ENCODE peak calls at places on chromosomes 12 and 14, in five cellular contexts. I is heart left ventricle, G is tibial artery, K is left ventricle myocardium inferior, P is IMR-90. B is an unnamed sample.

GRCh38 chr14:24662753-24663152 is 28.8 kb upstream of the GZMB start:
- DNase-seq in I (no peak), G (no peak), K (no peak), P (no peak), B (peak; percentile 22)

GRCh38 chr12:71639341-71639760 is 24.3 kb downstream of the ZFC3H1 start:
- DNase-seq in I (peak; percentile 29), G (no peak), K (no peak), P (no peak), B (no peak)

GRCh38 chr12:117885211-117885610 is 83.6 kb downstream of the KSR2 start:
- DNase-seq in I (no peak), G (no peak), K (no peak), P (no peak), B (no peak)

GRCh38 chr12:53726946-53727309 is 324 bp downstream of the CALCOCO1 start:
- DNase-seq in I (no peak), G (no peak), K (no peak), P (peak; percentile 34), B (no peak)

GRCh38 chr12:96242597-96242996 is 48.4 kb downstream of the ELK3 start:
- DNase-seq in I (peak; percentile 53), G (no peak), K (no peak), P (no peak), B (no peak)

GRCh38 chr12:4137441-4137840 is 136.1 kb upstream of the CCND2 start:
- DNase-seq in I (no peak), G (no peak), K (no peak), P (no peak), B (no peak)

GRCh38 chr12:113133036-113133435 is 2.5 kb downstream of the RASAL1 start:
- DNase-seq in I (no peak), G (no peak), K (no peak), P (no peak), B (no peak)

GRCh38 chr12:97063292-97063935 is 156.4 kb downstream of the NEDD1 start:
- DNase-seq in I (no peak), G (no peak), K (no peak), P (no peak), B (no peak)

GRCh38 chr12:32644455-32644854 is 34.6 kb upstream of the DNM1L start:
- DNase-seq in I (no peak), G (no peak), K (no peak), P (no peak), B (no peak)

GRCh38 chr12:56387152-56387551 is 24.5 kb upstream of the APOF start:
- DNase-seq in I (no peak), G (no peak), K (no peak), P (peak; percentile 49), B (no peak)

GRCh38 chr12:117875652-117876491 is 92.9 kb downstream of the KSR2 start:
- DNase-seq in I (no peak), G (no peak), K (no peak), P (peak; percentile 3), B (no peak)

GRCh38 chr14:98809792-98810191 is 462.2 kb downstream of the BCL11B start:
- DNase-seq in I (no peak), G (no peak), K (no peak), P (no peak), B (no peak)

GRCh38 chr12:130143136-130143535 is 19.1 kb upstream of the FZD10 start:
- DNase-seq in I (no peak), G (no peak), K (no peak), P (no peak), B (no peak)

GRCh38 chr14:22506778-22507351 is 82.2 kb downstream of the DAD1 start:
- DNase-seq in I (no peak), G (no peak), K (no peak), P (no peak), B (no peak)

GRCh38 chr14:99643343-99643742 is 1.6 kb upstream of the HHIPL1 start:
- DNase-seq in I (no peak), G (no peak), K (no peak), P (no peak), B (no peak)

GRCh38 chr14:23008836-23009235 is 1.1 kb downstream of the C14orf93 start:
- DNase-seq in I (no peak), G (no peak), K (no peak), P (no peak), B (no peak)

GRCh38 chr12:51188359-51189051 is 15.6 kb upstream of the TFCP2 start:
- DNase-seq in I (no peak), G (no peak), K (no peak), P (no peak), B (no peak)

GRCh38 chr14:75184447-75184846 is 8.0 kb upstream of the TMED10 start:
- DNase-seq in I (no peak), G (no peak), K (no peak), P (peak; percentile 57), B (no peak)

GRCh38 chr14:102822311-102822863 is 45.1 kb downstream of the TRAF3 start:
- DNase-seq in I (no peak), G (no peak), K (no peak), P (peak; percentile 28), B (no peak)

GRCh38 chr12:76876696-76877229 is 2.1 kb downstream of the CSRP2 start:
- DNase-seq in I (no peak), G (no peak), K (no peak), P (no peak), B (no peak)

GRCh38 chr12:129119537-129119936 is 266.3 kb downstream of the GLT1D1 start:
- DNase-seq in I (no peak), G (no peak), K (no peak), P (no peak), B (no peak)

GRCh38 chr12:44874981-44875416 is 1.1 kb downstream of the NELL2 start:
- DNase-seq in I (no peak), G (no peak), K (no peak), P (no peak), B (no peak)

GRCh38 chr12:77954156-77954555 is 123.5 kb downstream of the NAV3 start:
- DNase-seq in I (no peak), G (no peak), K (no peak), P (peak; percentile 83), B (no peak)

GRCh38 chr12:69431604-69432222 is 38.5 kb upstream of the FRS2 start:
- DNase-seq in I (no peak), G (no peak), K (no peak), P (no peak), B (no peak)

GRCh38 chr14:23058654-23059504 is 1.6 kb upstream of the CDH24 start:
- DNase-seq in I (no peak), G (no peak), K (no peak), P (no peak), B (no peak)

GRCh38 chr12:101783150-101783549 is 43.9 kb upstream of the SYCP3 start:
- DNase-seq in I (no peak), G (no peak), K (no peak), P (no peak), B (no peak)

GRCh38 chr12:12613334-12613733 is 1.7 kb downstream of the CREBL2 start:
- DNase-seq in I (no peak), G (no peak), K (no peak), P (no peak), B (no peak)
- H3K4me1 ChIP-seq in I (peaks cover 33% of the 10 kb centered on the region), G (no peaks in the 10 kb centered on the region), K (peaks cover 54% of the 10 kb centered on the region), P (peaks cover 2% of the 10 kb centered on the region), B (peaks cover 7% of the 10 kb centered on the region)

GRCh38 chr12:99686142-99686541 is 38.6 kb downstream of the GARIN6 start:
- DNase-seq in I (no peak), G (no peak), K (no peak), P (no peak), B (no peak)

GRCh38 chr12:99680276-99680675 is 32.7 kb downstream of the GARIN6 start:
- DNase-seq in I (no peak), G (no peak), K (no peak), P (no peak), B (no peak)
- H3K9me3 ChIP-seq in I (peaks cover 7% of the 10 kb centered on the region), G (no peaks in the 10 kb centered on the region), K (peaks cover 17% of the 10 kb centered on the region), P (peaks cover 7% of the 10 kb centered on the region), B (no peaks in the 10 kb centered on the region)

GRCh38 chr14:95504135-95505029 is 12.1 kb downstream of the SYNE3 start:
- DNase-seq in I (peak; percentile 22), G (peak; percentile 49), K (no peak), P (peak; percentile 88), B (no peak)
- H3K4me1 ChIP-seq in I (peaks cover 66% of the 10 kb centered on the region), G (peaks cover 19% of the 10 kb centered on the region), K (peaks cover 96% of the 10 kb centered on the region), P (peaks cover 35% of the 10 kb centered on the region), B (peaks cover 6% of the 10 kb centered on the region)

GRCh38 chr14:49939884-49940510 is 47.1 kb downstream of the ARF6 start:
- DNase-seq in I (no peak), G (no peak), K (no peak), P (no peak), B (no peak)

GRCh38 chr14:49944501-49944900 is 51.6 kb downstream of the ARF6 start:
- DNase-seq in I (no peak), G (no peak), K (no peak), P (no peak), B (no peak)

GRCh38 chr14:49945448-49946319 is 52.8 kb downstream of the ARF6 start:
- DNase-seq in I (no peak), G (no peak), K (no peak), P (no peak), B (no peak)

GRCh38 chr14:49942090-49942489 is 49.2 kb downstream of the ARF6 start:
- DNase-seq in I (no peak), G (no peak), K (no peak), P (no peak), B (no peak)

GRCh38 chr14:49940805-49941421 is 48.0 kb downstream of the ARF6 start:
- DNase-seq in I (no peak), G (no peak), K (no peak), P (peak; percentile 64), B (no peak)
- H3K9me3 ChIP-seq in I (no peaks in the 10 kb centered on the region), G (no peaks in the 10 kb centered on the region), K (no peaks in the 10 kb centered on the region), P (no peaks in the 10 kb centered on the region), B (no peaks in the 10 kb centered on the region)

GRCh38 chr14:35810963-35811362 is 1.9 kb upstream of the RALGAPA1 start:
- DNase-seq in I (no peak), G (no peak), K (no peak), P (no peak), B (no peak)

GRCh38 chr14:35808076-35808657 is 928 bp downstream of the RALGAPA1 start:
- DNase-seq in I (no peak), G (no peak), K (no peak), P (no peak), B (no peak)

GRCh38 chr14:35807131-35807961 is 1.7 kb downstream of the RALGAPA1 start:
- DNase-seq in I (no peak), G (no peak), K (no peak), P (no peak), B (no peak)

GRCh38 chr14:35809597-35809996 is 502 bp upstream of the RALGAPA1 start:
- DNase-seq in I (no peak), G (no peak), K (no peak), P (no peak), B (no peak)

DNA sequence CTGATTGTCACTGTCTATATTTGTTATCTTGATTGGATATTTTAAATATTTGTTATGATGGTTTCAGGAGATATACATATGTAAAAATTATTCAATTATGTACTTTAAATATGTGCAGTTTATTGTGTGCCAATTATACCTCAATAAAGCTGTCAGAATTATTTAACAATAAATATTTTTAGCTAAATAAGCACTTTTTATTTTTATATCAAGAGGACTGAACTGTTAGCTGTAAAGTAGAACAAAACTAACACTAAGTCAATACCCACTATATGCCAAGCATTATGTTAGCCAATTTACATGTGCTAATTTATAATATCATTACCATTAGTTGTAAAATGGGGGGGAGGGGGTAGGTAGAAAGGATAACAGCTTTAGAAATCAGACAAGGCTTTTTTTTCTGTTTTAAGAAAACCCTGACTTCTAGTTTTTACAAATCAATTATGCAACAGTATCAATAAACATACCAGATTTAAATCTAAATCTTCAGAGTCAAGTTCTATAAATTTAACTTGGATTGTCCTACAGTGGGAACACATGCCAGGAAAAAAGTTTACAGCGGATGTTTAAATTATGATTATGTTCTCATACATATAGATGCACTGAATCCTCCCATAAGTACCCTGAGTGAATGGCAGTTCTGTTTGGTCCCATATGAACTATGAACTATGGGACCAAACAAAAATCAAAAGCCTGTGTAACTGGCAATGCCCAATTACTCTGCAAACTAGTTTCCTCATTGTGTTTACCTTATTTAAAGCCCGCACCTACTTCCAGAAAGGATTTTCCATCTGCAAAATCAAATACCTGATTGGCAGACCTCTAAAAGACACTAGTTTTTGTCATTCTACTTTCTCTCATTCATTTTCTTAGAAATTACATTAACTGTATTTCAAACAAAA is 2.8 kb downstream of the RALGAPA1 start:
- DNase-seq in I (no peak), G (no peak), K (no peak), P (no peak), B (no peak)
- H3K4me1 ChIP-seq in I (peaks cover 29% of the 10 kb centered on the region), G (peaks cover 8% of the 10 kb centered on the region), K (peaks cover 53% of the 10 kb centered on the region), P (peaks cover 4% of the 10 kb centered on the region), B (no peaks in the 10 kb centered on the region)

B was measured in uterus.